ENCODE peak calls at places on chromosomes 6 and 20, in seven cellular contexts. C is IMR-90, W is mesendoderm, X is neuronal stem cell, U is H1, M is trophoblast cell, T is mesenchymal stem cell. V is an unnamed sample.

GRCh38 chr20:13389115-13389514 is 168.0 kb downstream of the ISM1 start:
- DNase-seq in C (no peak), W (no peak), X (no peak), U (no peak), M (no peak), T (no peak), V (no peak)

GRCh38 chr6:128807577-128807976 is 75.4 kb upstream of the LAMA2 start:
- DNase-seq in C (peak), W (peak), X (peak), U (no peak), M (peak), T (peak), V (no peak)

GRCh38 chr20:32155017-32155965 is 45.8 kb downstream of the TM9SF4 start:
- DNase-seq in C (peak), W (peak), X (peak), U (peak), M (peak), T (peak), V (peak)

GRCh38 chr20:20450461-20451027 is 82.6 kb downstream of the INSM1 start:
- DNase-seq in C (no peak), W (no peak), X (no peak), U (no peak), M (no peak), T (no peak), V (no peak)

GRCh38 chr6:46378882-46379405 is 112.3 kb downstream of the RCAN2 start:
- DNase-seq in C (no peak), W (no peak), X (no peak), U (no peak), M (no peak), T (no peak), V (no peak)

GRCh38 chr6:80145509-80145908 is 39.0 kb downstream of the BCKDHB start:
- DNase-seq in C (no peak), W (no peak), X (no peak), U (no peak), M (no peak), T (no peak), V (no peak)

GRCh38 chr6:75143186-75143585 is 62.7 kb downstream of the COL12A1 start:
- DNase-seq in C (peak), W (no peak), X (no peak), U (no peak), M (no peak), T (peak), V (no peak)

GRCh38 chr20:50625986-50626677 is 65.2 kb downstream of the RIPOR3 start:
- DNase-seq in C (peak), W (peak), X (no peak), U (no peak), M (peak), T (peak), V (peak)

GRCh38 chr20:16475225-16475624 is 98.0 kb downstream of the KIF16B start:
- DNase-seq in C (peak), W (no peak), X (no peak), U (no peak), M (peak), T (peak), V (no peak)

GRCh38 chr6:20704325-20704724 is 170.1 kb downstream of the CDKAL1 start:
- DNase-seq in C (no peak), W (no peak), X (no peak), U (no peak), M (no peak), T (no peak), V (no peak)

GRCh38 chr20:23251779-23252178 is 98.8 kb upstream of the NXT1 start:
- DNase-seq in C (no peak), W (no peak), X (no peak), U (no peak), M (no peak), T (no peak), V (no peak)

GRCh38 chr6:12363651-12364381 is 73.7 kb downstream of the EDN1 start:
- DNase-seq in C (no peak), W (no peak), X (no peak), U (no peak), M (peak), T (no peak), V (no peak)

GRCh38 chr6:90463874-90464273 is 123.0 kb downstream of the MAP3K7 start:
- DNase-seq in C (no peak), W (no peak), X (no peak), U (no peak), M (no peak), T (no peak), V (no peak)
- H2BK5ac ChIP-seq in C (no peak), W (no peak), X (no peak), U (no peak), M (no peak), T (no peak), V (no peak)

GRCh38 chr20:62321521-62321948 is 18.7 kb downstream of the ADRM1 start:
- DNase-seq in C (no peak), W (peak), X (no peak), U (no peak), M (no peak), T (peak), V (peak)
- H2BK5ac ChIP-seq in C (no peak), W (no peak), X (no peak), U (no peak), M (no peak), T (no peak), V (no peak)

GRCh38 chr6:165665384-165665672 is 2.3 kb upstream of the PDE10A start:
- DNase-seq in C (no peak), W (no peak), X (no peak), U (no peak), M (no peak), T (no peak), V (no peak)
- H2BK5ac ChIP-seq in C (no peak), W (no peak), X (no peak), U (no peak), M (no peak), T (no peak), V (no peak)

GRCh38 chr6:7723554-7723953 is 2.3 kb upstream of the BMP6 start:
- DNase-seq in C (no peak), W (peak), X (no peak), U (no peak), M (no peak), T (no peak), V (no peak)
- H2BK5ac ChIP-seq in C (no peak), W (no peak), X (no peak), U (no peak), M (no peak), T (no peak), V (no peak)

GRCh38 chr20:58670659-58671058 is 19.6 kb downstream of the STX16 start:
- DNase-seq in C (no peak), W (no peak), X (no peak), U (no peak), M (no peak), T (no peak), V (no peak)
- H2BK5ac ChIP-seq in C (no peak), W (peak), X (no peak), U (peak), M (no peak), T (no peak), V (peak)

GRCh38 chr6:167937948-167938911 is 59.2 kb upstream of the KIF25 start:
- DNase-seq in C (no peak), W (peak), X (no peak), U (peak), M (peak), T (no peak), V (peak)

GRCh38 chr6:167937301-167937700 is 60.2 kb upstream of the KIF25 start:
- DNase-seq in C (no peak), W (no peak), X (no peak), U (no peak), M (no peak), T (no peak), V (no peak)

GRCh38 chr6:167945937-167946485 is 51.5 kb upstream of the KIF25 start:
- DNase-seq in C (peak), W (no peak), X (no peak), U (no peak), M (no peak), T (no peak), V (no peak)

GRCh38 chr6:167944130-167944529 is 53.3 kb upstream of the KIF25 start:
- DNase-seq in C (no peak), W (no peak), X (no peak), U (no peak), M (no peak), T (no peak), V (no peak)

DNA sequence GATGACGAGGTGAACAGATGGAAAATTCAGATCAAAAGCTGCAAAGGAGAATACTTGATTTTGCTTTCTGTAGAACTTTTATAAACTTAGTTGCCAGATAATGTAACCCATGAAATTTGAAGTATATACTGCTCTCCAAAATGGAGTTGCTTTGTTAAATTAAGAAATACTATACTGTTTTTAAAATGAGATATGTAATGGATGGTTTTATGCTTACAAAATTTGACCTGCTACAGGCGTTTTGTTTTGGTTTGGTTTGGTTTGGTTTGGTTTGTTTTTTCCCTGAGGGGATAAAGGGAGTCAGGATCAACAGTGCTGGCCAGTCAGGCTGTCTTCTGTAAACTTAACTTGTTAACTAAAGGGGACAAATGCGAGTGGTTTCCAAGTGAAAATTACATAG is 55.6 kb upstream of the KIF25 start:
- DNase-seq in C (no peak), W (no peak), X (no peak), U (no peak), M (no peak), T (no peak), V (no peak)
- H2BK5ac ChIP-seq in C (no peak), W (no peak), X (no peak), U (no peak), M (no peak), T (no peak), V (no peak)

GRCh38 chr20:58100731-58101356 is 127.6 kb downstream of the ANKRD60 start:
- DNase-seq in C (no peak), W (no peak), X (no peak), U (no peak), M (no peak), T (no peak), V (no peak)

GRCh38 chr20:58097943-58098342 is 130.5 kb downstream of the ANKRD60 start:
- DNase-seq in C (no peak), W (no peak), X (no peak), U (no peak), M (no peak), T (no peak), V (no peak)

GRCh38 chr20:58096880-58097813 is 131.3 kb downstream of the ANKRD60 start:
- DNase-seq in C (no peak), W (no peak), X (no peak), U (no peak), M (no peak), T (no peak), V (no peak)

GRCh38 chr20:58099956-58100730 is 128.3 kb downstream of the ANKRD60 start:
- DNase-seq in C (no peak), W (no peak), X (no peak), U (no peak), M (no peak), T (no peak), V (no peak)

DNA sequence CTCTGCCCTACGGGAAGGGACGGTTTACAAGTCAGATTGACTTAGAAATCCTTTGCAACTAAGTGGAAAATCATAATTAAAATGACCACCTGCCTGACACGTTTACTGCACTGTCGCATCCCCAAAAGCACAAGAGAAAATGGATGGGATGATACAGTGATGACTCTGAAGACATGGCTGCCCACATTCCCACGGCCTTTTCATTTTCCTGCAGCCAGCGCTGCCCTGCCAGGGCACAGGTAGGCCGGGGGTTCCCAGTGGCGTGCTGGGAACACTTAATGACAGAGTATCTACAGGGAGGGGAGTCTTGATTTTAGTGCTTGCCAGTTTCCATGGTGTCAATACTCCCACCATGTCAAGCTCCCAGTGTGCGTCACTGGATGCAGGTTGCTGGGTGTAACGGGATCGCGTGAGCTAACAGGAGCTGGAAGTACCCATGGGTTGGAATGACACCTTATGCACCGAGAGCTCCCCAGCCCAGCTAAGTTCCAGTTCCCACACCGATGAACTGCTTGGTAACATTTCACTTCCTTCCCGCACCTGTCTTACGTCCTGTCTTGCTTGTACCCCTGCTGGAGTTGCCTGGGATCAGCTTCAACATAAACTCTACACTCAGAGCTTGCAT is 129.1 kb downstream of the ANKRD60 start:
- DNase-seq in C (no peak), W (no peak), X (no peak), U (no peak), M (no peak), T (no peak), V (no peak)
- H2BK5ac ChIP-seq in C (no peak), W (no peak), X (no peak), U (no peak), M (no peak), T (no peak), V (no peak)

DNA sequence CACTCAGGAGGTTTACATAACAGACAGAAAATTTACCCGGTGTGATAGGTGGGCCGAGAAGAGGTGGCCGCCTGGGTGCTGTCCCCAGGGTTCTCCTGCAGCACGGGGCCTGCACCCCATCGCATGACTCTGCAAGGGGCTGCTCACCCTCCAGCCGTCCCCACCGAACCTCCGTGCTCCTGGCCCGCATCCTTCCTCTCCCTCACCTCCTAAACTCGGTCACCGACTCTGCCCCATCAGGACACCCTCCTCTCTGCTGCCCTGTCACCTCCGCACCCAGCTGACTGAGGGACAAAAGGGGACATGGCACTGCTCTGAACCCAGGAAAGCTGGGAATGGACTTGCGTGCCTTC is 147.6 kb downstream of the SYNDIG1 start:
- DNase-seq in C (no peak), W (no peak), X (no peak), U (no peak), M (no peak), T (no peak), V (no peak)
- H2BK5ac ChIP-seq in C (no peak), W (no peak), X (peak), U (peak), M (no peak), T (no peak), V (no peak)

DNA sequence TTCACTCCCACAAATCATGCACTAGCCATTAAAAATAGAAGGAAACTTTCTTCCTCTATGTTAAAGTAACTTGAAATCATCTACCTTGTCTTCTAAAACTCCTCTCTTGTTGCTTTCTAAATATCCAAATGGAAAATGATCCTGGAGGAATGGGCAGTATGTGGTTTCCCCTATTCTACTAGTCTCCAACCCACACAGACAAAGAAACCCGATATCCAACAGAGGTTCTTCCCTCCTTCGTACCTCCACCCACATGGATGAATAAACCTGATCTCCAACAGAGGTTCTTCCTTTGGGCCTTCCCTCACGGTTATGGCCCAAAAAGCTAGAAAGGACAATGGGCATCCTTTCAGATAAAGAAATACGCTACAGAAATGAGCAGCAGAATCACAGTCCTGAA is 130.7 kb downstream of the GMPR start:
- DNase-seq in C (no peak), W (no peak), X (no peak), U (no peak), M (no peak), T (no peak), V (no peak)
- H2BK5ac ChIP-seq in C (no peak), W (no peak), X (no peak), U (no peak), M (peak), T (no peak), V (no peak)